ENCODE peak calls at places on chromosome 13, in five cellular contexts. O is activated B cell treated with CpG ODN at 0.5 μM for 24 hours, G is mesothelial cell of epicardium, C is AG09309, D is heart left ventricle. K is an unnamed sample.
A peak's percentile ranks its signal among the peaks of the same experiment; 100 is the strongest.

GRCh38 chr13:25686831-25687495 is 315.2 kb downstream of the ATP8A2 start:
- DNase-seq in O (no peak), G (no peak), C (no peak), D (no peak), K (no peak)

GRCh38 chr13:20901668-20902437 is 693 bp downstream of the XPO4 start:
- DNase-seq in O (peak; percentile 30), G (no peak), C (no peak), D (peak; percentile 31), K (peak; percentile 14)

GRCh38 chr13:48266967-48267639 is 34.1 kb downstream of the ITM2B start:
- DNase-seq in O (no peak), G (no peak), C (no peak), D (no peak), K (no peak)

GRCh38 chr13:76934671-76935070 is 13.6 kb upstream of the ACOD1 start:
- DNase-seq in O (no peak), G (no peak), C (no peak), D (no peak), K (no peak)

GRCh38 chr13:72314210-72314609 is 413.2 kb downstream of the MZT1 start:
- DNase-seq in O (no peak), G (no peak), C (no peak), D (no peak), K (no peak)

GRCh38 chr13:45300190-45300985 is 40.6 kb downstream of the TPT1 start:
- DNase-seq in O (no peak), G (no peak), C (no peak), D (no peak), K (no peak)

GRCh38 chr13:72424059-72424458 is 303.4 kb downstream of the MZT1 start:
- DNase-seq in O (no peak), G (no peak), C (no peak), D (no peak), K (no peak)

GRCh38 chr13:71879129-71879535 is 12.1 kb upstream of the DACH1 start:
- DNase-seq in O (no peak), G (no peak), C (no peak), D (peak; percentile 12), K (peak; percentile 52)

GRCh38 chr13:97237388-97237787 is 15.3 kb downstream of the MBNL2 start:
- DNase-seq in O (no peak), G (no peak), C (no peak), D (no peak), K (no peak)

GRCh38 chr13:46546084-46546786 is 6.7 kb upstream of the LRCH1 start:
- DNase-seq in O (no peak), G (no peak), C (no peak), D (no peak), K (no peak)

GRCh38 chr13:45339867-45340266 is 1.1 kb downstream of the TPT1 start:
- DNase-seq in O (no peak), G (no peak), C (no peak), D (no peak), K (no peak)

GRCh38 chr13:75372517-75372916 is 109.5 kb downstream of the TBC1D4 start:
- DNase-seq in O (no peak), G (no peak), C (no peak), D (peak; percentile 25), K (peak; percentile 67)

GRCh38 chr13:110503979-110504499 is 57.5 kb downstream of the RAB20 start:
- DNase-seq in O (no peak), G (no peak), C (no peak), D (no peak), K (no peak)

GRCh38 chr13:21632196-21632595 is 28.2 kb upstream of the MICU2 start:
- DNase-seq in O (no peak), G (no peak), C (no peak), D (no peak), K (no peak)

DNA sequence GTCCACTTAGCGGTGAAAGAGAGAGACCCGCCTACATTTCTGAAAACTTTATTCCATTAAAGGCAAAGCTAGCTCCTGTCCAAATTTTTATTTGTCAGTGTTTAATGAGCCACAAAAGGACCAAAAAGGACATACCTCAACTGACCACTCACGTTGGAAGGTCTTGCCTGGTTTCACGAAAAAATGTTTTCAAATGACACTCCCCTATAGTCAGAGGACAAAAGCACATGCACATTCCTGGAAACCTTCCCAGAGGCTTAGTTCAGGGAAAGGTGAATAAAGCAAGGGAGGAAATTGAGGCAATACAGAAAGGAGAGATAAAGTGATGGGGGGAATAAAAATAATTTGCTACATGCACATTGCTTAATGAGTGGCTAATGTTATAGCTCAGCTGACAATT is 55.6 kb downstream of the DOCK9 start:
- DNase-seq in O (no peak), G (no peak), C (no peak), D (no peak), K (no peak)
- TF ChIP-seq CTCF in O (no peak), G (no peak), C (no peak), D (no peak), K (no peak)

GRCh38 chr13:108349269-108349668 is 79.8 kb downstream of the TNFSF13B start:
- DNase-seq in O (no peak), G (no peak), C (no peak), D (no peak), K (no peak)
- TF ChIP-seq CTCF in O (no peak), G (no peak), C (no peak), D (no peak), K (no peak)

GRCh38 chr13:113023217-113023597 is 54.2 kb downstream of the MCF2L start:
- DNase-seq in O (no peak), G (no peak), C (no peak), D (peak; percentile 51), K (no peak)
- TF ChIP-seq CTCF in O (no peak), G (no peak), C (no peak), D (no peak), K (no peak)

GRCh38 chr13:39676315-39676876 is 20.9 kb downstream of the COG6 start:
- DNase-seq in O (no peak), G (no peak), C (no peak), D (no peak), K (peak; percentile 62)
- TF ChIP-seq CTCF in O (no peak), G (peak; percentile 65), C (peak; percentile 5), D (peak; percentile 44), K (peak; percentile 30)

GRCh38 chr13:51249254-51249653 is 27.1 kb downstream of the FAM124A start:
- DNase-seq in O (no peak), G (no peak), C (no peak), D (no peak), K (no peak)

GRCh38 chr13:51252954-51253531 is 30.8 kb downstream of the FAM124A start:
- DNase-seq in O (no peak), G (no peak), C (no peak), D (no peak), K (no peak)

GRCh38 chr13:51251480-51251879 is 29.3 kb downstream of the FAM124A start:
- DNase-seq in O (no peak), G (no peak), C (no peak), D (no peak), K (no peak)

GRCh38 chr13:51246411-51247298 is 24.5 kb downstream of the FAM124A start:
- DNase-seq in O (no peak), G (no peak), C (no peak), D (peak; percentile 64), K (no peak)

DNA sequence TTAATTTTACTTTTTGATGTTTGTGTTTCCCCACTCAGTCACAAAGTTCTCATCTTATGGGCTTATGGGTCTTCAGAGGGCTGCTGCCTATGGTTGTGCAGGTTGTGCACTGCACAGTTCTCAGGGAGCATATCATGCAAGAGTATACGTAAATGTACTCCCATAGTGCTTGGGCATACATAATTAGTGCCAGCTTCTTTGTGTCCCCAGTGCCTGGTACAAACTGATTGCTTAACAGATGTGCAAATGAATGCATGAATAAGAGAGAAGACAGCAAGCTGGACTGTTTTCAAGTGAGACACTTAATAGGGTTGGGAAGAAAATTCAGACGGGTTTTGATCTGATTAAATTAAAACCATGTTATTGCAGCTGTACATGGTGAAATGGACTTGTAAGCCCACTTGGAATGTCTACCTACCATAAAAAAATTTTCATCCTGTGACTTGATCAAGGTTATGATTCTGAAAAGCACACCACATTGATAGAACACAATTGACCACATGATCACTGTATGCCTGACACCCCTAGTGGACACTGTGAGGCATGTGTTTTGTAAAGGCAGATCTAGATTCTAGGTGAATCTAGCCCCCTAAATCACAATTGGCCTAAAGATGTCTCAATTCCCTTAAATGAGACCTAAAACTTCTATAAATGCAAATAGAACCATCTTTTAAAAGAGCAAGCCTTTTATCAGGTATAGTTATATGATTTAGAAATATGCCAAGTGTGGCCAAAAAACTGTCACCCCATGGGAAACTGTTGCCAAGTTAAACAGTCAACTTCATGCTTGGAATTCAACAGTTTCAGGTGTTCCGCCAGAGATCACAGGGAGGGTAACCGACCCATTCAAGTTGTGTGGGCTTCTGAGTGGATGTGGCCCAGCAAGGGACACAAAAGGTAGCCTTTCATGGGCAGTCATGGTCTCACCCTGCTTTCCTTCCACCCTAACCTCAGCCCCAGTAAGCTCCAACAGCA is 27.9 kb downstream of the FAM124A start:
- DNase-seq in O (no peak), G (no peak), C (no peak), D (no peak), K (no peak)
- TF ChIP-seq CTCF in O (no peak), G (peak; percentile 24), C (peak; percentile 32), D (no peak), K (peak; percentile 48)

GRCh38 chr13:67200183-67200582 is 30.0 kb downstream of the PCDH9 start:
- DNase-seq in O (no peak), G (no peak), C (no peak), D (no peak), K (no peak)

GRCh38 chr13:67204731-67205130 is 25.4 kb downstream of the PCDH9 start:
- DNase-seq in O (no peak), G (no peak), C (no peak), D (no peak), K (no peak)

GRCh38 chr13:67197704-67198103 is 32.4 kb downstream of the PCDH9 start:
- DNase-seq in O (no peak), G (no peak), C (no peak), D (no peak), K (no peak)

GRCh38 chr13:67200605-67201004 is 29.5 kb downstream of the PCDH9 start:
- DNase-seq in O (no peak), G (no peak), C (no peak), D (no peak), K (no peak)
- TF ChIP-seq CTCF in O (no peak), G (no peak), C (no peak), D (no peak), K (no peak)

K was measured in astrocyte of the spinal cord.